ENCODE peak calls at places on chromosomes 1 and 21, in five cellular contexts. One of them, this sample, is unnamed.

GRCh38 chr21:42688841-42689371 is 35.5 kb downstream of the PDE9A start:
- DNase-seq in DMS153: no peak
- DNase-seq in CD4-positive, alpha-beta T cell: no peak
- DNase-seq in LoVo: no peak
- DNase-seq in AG04449: no peak
- DNase-seq in this sample: no peak

GRCh38 chr1:113784104-113784779 is 25.0 kb upstream of the PHTF1 start:
- DNase-seq in DMS153: no peak
- DNase-seq in CD4-positive, alpha-beta T cell: no peak
- DNase-seq in LoVo: no peak
- DNase-seq in AG04449: no peak
- DNase-seq in this sample: no peak

GRCh38 chr1:93448292-93448982 is 519 bp downstream of the FNBP1L start:
- DNase-seq in DMS153: peak; percentile 29
- DNase-seq in CD4-positive, alpha-beta T cell: no peak
- DNase-seq in LoVo: peak; percentile 51
- DNase-seq in AG04449: no peak
- DNase-seq in this sample: peak; percentile 73

GRCh38 chr21:45747233-45747766 is 103.8 kb downstream of the PCBP3 start:
- DNase-seq in DMS153: no peak
- DNase-seq in CD4-positive, alpha-beta T cell: no peak
- DNase-seq in LoVo: no peak
- DNase-seq in AG04449: no peak
- DNase-seq in this sample: no peak

GRCh38 chr1:21815724-21816311 is 3.8 kb downstream of the LDLRAD2 start:
- DNase-seq in DMS153: no peak
- DNase-seq in CD4-positive, alpha-beta T cell: no peak
- DNase-seq in LoVo: no peak
- DNase-seq in AG04449: no peak
- DNase-seq in this sample: no peak

GRCh38 chr1:162387226-162388082 is 5.9 kb downstream of the C1orf226 start:
- DNase-seq in DMS153: no peak
- DNase-seq in CD4-positive, alpha-beta T cell: no peak
- DNase-seq in LoVo: no peak
- DNase-seq in AG04449: no peak
- DNase-seq in this sample: no peak

GRCh38 chr1:24075946-24076345 is 36.0 kb downstream of the MYOM3 start:
- DNase-seq in DMS153: no peak
- DNase-seq in CD4-positive, alpha-beta T cell: no peak
- DNase-seq in LoVo: no peak
- DNase-seq in AG04449: no peak
- DNase-seq in this sample: no peak

GRCh38 chr1:77371396-77371795 is 89.6 kb downstream of the AK5 start:
- DNase-seq in DMS153: no peak
- DNase-seq in CD4-positive, alpha-beta T cell: no peak
- DNase-seq in LoVo: no peak
- DNase-seq in AG04449: no peak
- DNase-seq in this sample: no peak

GRCh38 chr1:2786329-2787162 is 14.9 kb downstream of the TTC34 start:
- DNase-seq in DMS153: no peak
- DNase-seq in CD4-positive, alpha-beta T cell: peak; percentile 78
- DNase-seq in LoVo: no peak
- DNase-seq in AG04449: no peak
- DNase-seq in this sample: peak; percentile 43

GRCh38 chr1:191155178-191155577 is 677.5 kb upstream of the BRINP3 start:
- DNase-seq in DMS153: no peak
- DNase-seq in CD4-positive, alpha-beta T cell: no peak
- DNase-seq in LoVo: no peak
- DNase-seq in AG04449: no peak
- DNase-seq in this sample: no peak

GRCh38 chr21:38843806-38844479 is 38.2 kb downstream of the ETS2 start:
- DNase-seq in DMS153: no peak
- DNase-seq in CD4-positive, alpha-beta T cell: no peak
- DNase-seq in LoVo: no peak
- DNase-seq in AG04449: peak; percentile 83
- DNase-seq in this sample: no peak

GRCh38 chr1:152197361-152197941 is 26.5 kb downstream of the HRNR start:
- DNase-seq in DMS153: no peak
- DNase-seq in CD4-positive, alpha-beta T cell: no peak
- DNase-seq in LoVo: no peak
- DNase-seq in AG04449: no peak
- DNase-seq in this sample: no peak

GRCh38 chr1:207745285-207745684 is 6.6 kb upstream of the CD46 start:
- DNase-seq in DMS153: no peak
- DNase-seq in CD4-positive, alpha-beta T cell: no peak
- DNase-seq in LoVo: no peak
- DNase-seq in AG04449: no peak
- DNase-seq in this sample: no peak

GRCh38 chr1:41773144-41773571 is 145.6 kb downstream of the HIVEP3 start:
- DNase-seq in DMS153: no peak
- DNase-seq in CD4-positive, alpha-beta T cell: no peak
- DNase-seq in LoVo: peak; percentile 2
- DNase-seq in AG04449: peak; percentile 93
- DNase-seq in this sample: no peak

GRCh38 chr1:5744911-5745431 is 247.3 kb downstream of the NPHP4 start:
- DNase-seq in DMS153: no peak
- DNase-seq in CD4-positive, alpha-beta T cell: no peak
- DNase-seq in LoVo: no peak
- DNase-seq in AG04449: no peak
- DNase-seq in this sample: no peak

GRCh38 chr1:220983877-220984635 is 104.8 kb downstream of the HLX start:
- DNase-seq in DMS153: no peak
- DNase-seq in CD4-positive, alpha-beta T cell: no peak
- DNase-seq in LoVo: no peak
- DNase-seq in AG04449: no peak
- DNase-seq in this sample: peak; percentile 14

GRCh38 chr1:154186177-154186576 is 5.7 kb downstream of the TPM3 start:
- DNase-seq in DMS153: peak; percentile 77
- DNase-seq in CD4-positive, alpha-beta T cell: peak; percentile 54
- DNase-seq in LoVo: peak; percentile 30
- DNase-seq in AG04449: no peak
- DNase-seq in this sample: peak; percentile 99

GRCh38 chr1:210244746-210245367 is 12.3 kb downstream of the SERTAD4 start:
- DNase-seq in DMS153: no peak
- DNase-seq in CD4-positive, alpha-beta T cell: no peak
- DNase-seq in LoVo: no peak
- DNase-seq in AG04449: no peak
- DNase-seq in this sample: no peak

GRCh38 chr1:226607268-226607660 is 58.7 kb downstream of the STUM start:
- DNase-seq in DMS153: no peak
- DNase-seq in CD4-positive, alpha-beta T cell: no peak
- DNase-seq in LoVo: no peak
- DNase-seq in AG04449: no peak
- DNase-seq in this sample: no peak

GRCh38 chr1:234701737-234702341 is 91.9 kb upstream of the IRF2BP2 start:
- DNase-seq in DMS153: no peak
- DNase-seq in CD4-positive, alpha-beta T cell: no peak
- DNase-seq in LoVo: no peak
- DNase-seq in AG04449: no peak
- DNase-seq in this sample: peak; percentile 40

GRCh38 chr1:113429461-113430153 is 39.3 kb downstream of the MAGI3 start:
- DNase-seq in DMS153: no peak
- DNase-seq in CD4-positive, alpha-beta T cell: no peak
- DNase-seq in LoVo: no peak
- DNase-seq in AG04449: no peak
- DNase-seq in this sample: no peak

GRCh38 chr1:151862604-151863003 is 9.1 kb upstream of the THEM5 start:
- DNase-seq in DMS153: no peak
- DNase-seq in CD4-positive, alpha-beta T cell: no peak
- DNase-seq in LoVo: no peak
- DNase-seq in AG04449: no peak
- DNase-seq in this sample: no peak

GRCh38 chr1:119544165-119544762 is 37.3 kb downstream of the HSD3B1 start:
- DNase-seq in DMS153: no peak
- DNase-seq in CD4-positive, alpha-beta T cell: no peak
- DNase-seq in LoVo: no peak
- DNase-seq in AG04449: no peak
- DNase-seq in this sample: peak; percentile 48

GRCh38 chr1:22592919-22593790 is 29.9 kb downstream of the EPHA8 start:
- DNase-seq in DMS153: peak; percentile 57
- DNase-seq in CD4-positive, alpha-beta T cell: no peak
- DNase-seq in LoVo: no peak
- DNase-seq in AG04449: no peak
- DNase-seq in this sample: no peak

GRCh38 chr1:82225407-82226197 is 424.9 kb downstream of the ADGRL2 start:
- DNase-seq in DMS153: peak; percentile 76
- DNase-seq in CD4-positive, alpha-beta T cell: no peak
- DNase-seq in LoVo: peak; percentile 27
- DNase-seq in AG04449: no peak
- DNase-seq in this sample: no peak

GRCh38 chr1:235160965-235161684 is at the start of gene RBM34:
- DNase-seq in DMS153: peak; percentile 18
- DNase-seq in CD4-positive, alpha-beta T cell: peak; percentile 91
- DNase-seq in LoVo: peak; percentile 93
- DNase-seq in AG04449: peak; percentile 29
- DNase-seq in this sample: peak; percentile 95

GRCh38 chr1:16242556-16243407 is 5.8 kb upstream of the CPLANE2 start:
- DNase-seq in DMS153: no peak
- DNase-seq in CD4-positive, alpha-beta T cell: no peak
- DNase-seq in LoVo: no peak
- DNase-seq in AG04449: no peak
- DNase-seq in this sample: no peak

GRCh38 chr1:167223144-167224103 is 2.7 kb downstream of the POU2F1 start:
- DNase-seq in DMS153: peak; percentile 64
- DNase-seq in CD4-positive, alpha-beta T cell: no peak
- DNase-seq in LoVo: no peak
- DNase-seq in AG04449: no peak
- DNase-seq in this sample: peak; percentile 71

GRCh38 chr1:234281826-234282489 is 91.3 kb upstream of the COA6 start:
- DNase-seq in DMS153: no peak
- DNase-seq in CD4-positive, alpha-beta T cell: no peak
- DNase-seq in LoVo: no peak
- DNase-seq in AG04449: no peak
- DNase-seq in this sample: no peak

GRCh38 chr1:188188317-188188716 is 1359.6 kb downstream of the PLA2G4A start:
- DNase-seq in DMS153: no peak
- DNase-seq in CD4-positive, alpha-beta T cell: no peak
- DNase-seq in LoVo: no peak
- DNase-seq in AG04449: no peak
- DNase-seq in this sample: no peak

GRCh38 chr1:179141592-179142244 is 59.8 kb downstream of the TOR3A start:
- DNase-seq in DMS153: no peak
- DNase-seq in CD4-positive, alpha-beta T cell: no peak
- DNase-seq in LoVo: no peak
- DNase-seq in AG04449: peak; percentile 53
- DNase-seq in this sample: no peak

GRCh38 chr1:170162385-170163226 is 16.8 kb downstream of the NTMT2 start:
- DNase-seq in DMS153: no peak
- DNase-seq in CD4-positive, alpha-beta T cell: no peak
- DNase-seq in LoVo: peak; percentile 25
- DNase-seq in AG04449: peak; percentile 91
- DNase-seq in this sample: peak; percentile 57

GRCh38 chr1:2384941-2385481 is 6.3 kb downstream of the MORN1 start:
- DNase-seq in DMS153: no peak
- DNase-seq in CD4-positive, alpha-beta T cell: no peak
- DNase-seq in LoVo: no peak
- DNase-seq in AG04449: no peak
- DNase-seq in this sample: peak; percentile 77

GRCh38 chr1:232174306-232174705 is 455.6 kb downstream of the SIPA1L2 start:
- DNase-seq in DMS153: peak; percentile 74
- DNase-seq in CD4-positive, alpha-beta T cell: no peak
- DNase-seq in LoVo: no peak
- DNase-seq in AG04449: no peak
- DNase-seq in this sample: peak; percentile 94

GRCh38 chr21:41465176-41465781 is 39.2 kb downstream of the MX1 start:
- DNase-seq in DMS153: no peak
- DNase-seq in CD4-positive, alpha-beta T cell: no peak
- DNase-seq in LoVo: no peak
- DNase-seq in AG04449: no peak
- DNase-seq in this sample: no peak